ENCODE peak calls at places on chromosomes 6 and 20, in ten cellular contexts. S is right lobe of liver, R is lung, H is tibial nerve, F is ovary, O is endothelial cell of umbilical vein, B is prostate gland, P is astrocyte, Q is MM.1S, X is neural progenitor cell. I is an unnamed sample. For H3K36me3, the result is how much of the 10 kb centered on the place peaks cover.

GRCh38 chr20:64244870-64245603 is 10.5 kb upstream of the PCMTD2 start:
- DNase-seq in P (no peak), B (no peak), H (no peak), S (peak), O (no peak), Q (no peak), X (no peak), R (no peak), F (peak), I (no peak)

GRCh38 chr6:150492507-150492906 is 107.2 kb upstream of the PLEKHG1 start:
- DNase-seq in X (no peak), B (no peak), Q (no peak), H (no peak), S (no peak), R (no peak), O (no peak), P (no peak), F (no peak), I (no peak)

GRCh38 chr6:138372711-138373463 is 4.8 kb upstream of the SMIM28 start:
- DNase-seq in S (no peak), F (no peak), P (peak), O (peak), Q (no peak), B (no peak), X (no peak), H (no peak), R (no peak), I (peak)

GRCh38 chr6:75633045-75633444 is 31.4 kb downstream of the SENP6 start:
- DNase-seq in S (no peak), B (no peak), P (no peak), O (no peak), H (no peak), Q (no peak), F (no peak), X (no peak), R (no peak), I (no peak)

GRCh38 chr6:56148488-56149190 is 98.7 kb downstream of the COL21A1 start:
- DNase-seq in Q (no peak), H (no peak), X (no peak), R (no peak), S (no peak), F (no peak), P (peak), O (peak), B (no peak), I (peak)

GRCh38 chr6:34065470-34066283 is 80.2 kb downstream of the GRM4 start:
- DNase-seq in H (no peak), B (peak), Q (no peak), R (no peak), X (no peak), O (no peak), P (no peak), F (peak), S (no peak), I (no peak)

GRCh38 chr6:155328539-155329459 is 14.5 kb upstream of the TFB1M start:
- DNase-seq in H (no peak), S (no peak), X (no peak), O (peak), F (no peak), Q (no peak), R (peak), B (no peak), P (no peak), I (no peak)

GRCh38 chr20:55469074-55469473 is 536.2 kb downstream of the CBLN4 start:
- DNase-seq in X (no peak), O (no peak), B (no peak), R (no peak), F (no peak), H (no peak), Q (no peak), S (no peak), P (no peak), I (no peak)

GRCh38 chr6:29696147-29697129 is 15.5 kb upstream of the ZFP57 start:
- DNase-seq in F (no peak), S (no peak), R (no peak), O (no peak), Q (peak), H (no peak), X (peak), P (no peak), B (no peak), I (peak)

GRCh38 chr6:4459032-4459431 is 317.2 kb upstream of the CDYL start:
- DNase-seq in P (peak), B (no peak), F (no peak), Q (no peak), O (peak), R (no peak), H (no peak), X (no peak), S (no peak), I (peak)

GRCh38 chr20:36485286-36485685 is 56.0 kb upstream of the MYL9 start:
- DNase-seq in R (no peak), H (no peak), F (no peak), S (no peak), Q (no peak), B (no peak), O (no peak), P (no peak), X (no peak), I (no peak)

GRCh38 chr6:24537771-24538385 is 43.1 kb downstream of the ALDH5A1 start:
- DNase-seq in R (no peak), S (no peak), Q (no peak), P (peak), F (no peak), O (no peak), X (no peak), H (no peak), B (no peak), I (peak)

GRCh38 chr20:19784511-19785172 is 26.6 kb downstream of the RIN2 start:
- DNase-seq in B (peak), S (peak), F (peak), H (no peak), X (peak), Q (peak), O (peak), R (peak), P (peak), I (peak)

GRCh38 chr6:126721581-126722145 is 381.7 kb downstream of the CENPW start:
- DNase-seq in H (no peak), R (no peak), P (peak), O (peak), F (no peak), Q (no peak), S (no peak), X (no peak), B (no peak), I (peak)

GRCh38 chr6:26363882-26364825 is 844 bp upstream of the BTN3A2 start:
- DNase-seq in F (no peak), B (no peak), R (no peak), H (no peak), X (no peak), O (no peak), Q (no peak), S (no peak), P (no peak), I (peak)

GRCh38 chr6:157033428-157034140 is 256.4 kb downstream of the ARID1B start:
- DNase-seq in P (no peak), Q (no peak), B (no peak), R (no peak), F (no peak), S (no peak), X (no peak), O (peak), H (no peak), I (no peak)

GRCh38 chr6:37569999-37570776 is 70.5 kb upstream of the CCDC167 start:
- DNase-seq in P (no peak), O (no peak), X (peak), B (no peak), R (no peak), S (no peak), F (no peak), Q (no peak), H (no peak), I (no peak)

GRCh38 chr6:89859744-89860143 is 30.1 kb downstream of the CASP8AP2 start:
- DNase-seq in H (no peak), B (no peak), P (no peak), F (no peak), O (no peak), R (no peak), S (no peak), X (no peak), Q (peak), I (no peak)

GRCh38 chr6:168167431-168168315 is 88.7 kb upstream of the FRMD1 start:
- DNase-seq in B (no peak), Q (no peak), X (no peak), H (no peak), O (no peak), R (peak), P (no peak), F (no peak), S (no peak), I (no peak)

GRCh38 chr6:170456334-170456733 is 96.8 kb downstream of the PSMB1 start:
- DNase-seq in F (no peak), X (no peak), P (no peak), O (no peak), S (no peak), R (no peak), Q (no peak), H (no peak), B (no peak), I (no peak)

GRCh38 chr20:63679799-63680305 is 16.6 kb upstream of the TNFRSF6B start:
- DNase-seq in S (no peak), R (no peak), P (no peak), O (no peak), F (no peak), B (no peak), X (no peak), Q (no peak), H (no peak), I (no peak)

GRCh38 chr6:149763866-149764265 is 14.3 kb downstream of the PCMT1 start:
- DNase-seq in X (no peak), H (no peak), Q (no peak), F (no peak), B (no peak), S (no peak), R (no peak), O (no peak), P (peak), I (no peak)

GRCh38 chr6:54718541-54719023 is 128.0 kb upstream of the FAM83B start:
- DNase-seq in R (no peak), H (no peak), F (no peak), B (peak), P (no peak), O (no peak), S (no peak), Q (no peak), X (peak), I (no peak)

GRCh38 chr6:16836186-16836981 is 75.1 kb upstream of the ATXN1 start:
- DNase-seq in S (no peak), X (peak), O (no peak), H (no peak), Q (peak), F (no peak), B (no peak), P (no peak), R (no peak), I (no peak)

GRCh38 chr6:20483902-20484497 is 50.3 kb upstream of the CDKAL1 start:
- DNase-seq in Q (no peak), B (no peak), P (no peak), X (peak), H (no peak), O (no peak), S (no peak), F (no peak), R (no peak), I (no peak)

GRCh38 chr20:10501377-10501776 is 66.3 kb downstream of the SLX4IP start:
- DNase-seq in S (no peak), F (no peak), H (no peak), Q (no peak), R (peak), P (peak), X (no peak), B (peak), O (no peak), I (no peak)

GRCh38 chr6:145668844-145669243 is 66.5 kb downstream of the EPM2A start:
- DNase-seq in B (no peak), O (peak), R (no peak), S (no peak), Q (no peak), F (no peak), X (no peak), P (no peak), H (no peak), I (no peak)

GRCh38 chr20:14477125-14477524 is 139.7 kb upstream of the FLRT3 start:
- DNase-seq in S (no peak), P (no peak), X (no peak), B (no peak), F (no peak), O (no peak), Q (no peak), R (no peak), H (no peak), I (peak)

GRCh38 chr20:63955281-63955845 is 853 bp downstream of the UCKL1 start:
- DNase-seq in S (no peak), B (no peak), P (no peak), H (no peak), Q (no peak), X (peak), F (no peak), O (peak), R (no peak), I (no peak)

GRCh38 chr6:27251672-27252251 is 4.3 kb downstream of the PRSS16 start:
- DNase-seq in O (peak), X (peak), Q (peak), B (peak), P (peak), R (peak), F (peak), S (no peak), H (no peak), I (peak)

GRCh38 chr20:64242003-64242796 is 13.3 kb upstream of the PCMTD2 start:
- DNase-seq in O (no peak), X (no peak), F (no peak), S (peak), P (no peak), Q (no peak), R (no peak), B (no peak), H (no peak), I (no peak)

GRCh38 chr6:100464162-100464851 is 414 bp downstream of the SIM1 start:
- DNase-seq in S (no peak), Q (no peak), B (no peak), O (peak), R (no peak), H (no peak), P (no peak), X (peak), F (no peak), I (no peak)

GRCh38 chr20:19823216-19823615 is 65.2 kb downstream of the RIN2 start:
- DNase-seq in F (no peak), O (no peak), R (no peak), X (no peak), P (no peak), H (no peak), B (no peak), Q (no peak), S (no peak), I (no peak)

GRCh38 chr20:37361336-37361735 is 15.4 kb downstream of the SRC start:
- DNase-seq in Q (no peak), P (no peak), B (no peak), O (no peak), F (no peak), R (no peak), H (no peak), X (no peak), S (no peak), I (no peak)

GRCh38 chr6:132446136-132446535 is 44.9 kb upstream of the MOXD1 start:
- DNase-seq in O (no peak), P (no peak), F (no peak), B (no peak), X (no peak), S (no peak), R (no peak), Q (no peak), H (no peak), I (no peak)

GRCh38 chr20:1827974-1828785 is 67.0 kb upstream of the SIRPA start:
- DNase-seq in H (peak), Q (no peak), R (no peak), F (no peak), B (peak), O (no peak), X (peak), S (peak), P (no peak), I (no peak)

GRCh38 chr6:44116643-44117382 is 10.4 kb downstream of the MRPL14 start:
- DNase-seq in X (no peak), B (no peak), O (peak), F (no peak), Q (no peak), H (no peak), P (peak), S (peak), R (no peak), I (peak)

GRCh38 chr6:44675449-44675848 is 287.9 kb downstream of the CDC5L start:
- DNase-seq in Q (no peak), R (no peak), S (no peak), F (no peak), B (peak), P (no peak), O (no peak), H (no peak), X (no peak), I (no peak)

GRCh38 chr20:40683221-40683893 is 5.7 kb downstream of the MAFB start:
- DNase-seq in S (peak), O (no peak), F (peak), Q (no peak), B (no peak), X (peak), P (peak), H (no peak), R (no peak), I (peak)

DNA sequence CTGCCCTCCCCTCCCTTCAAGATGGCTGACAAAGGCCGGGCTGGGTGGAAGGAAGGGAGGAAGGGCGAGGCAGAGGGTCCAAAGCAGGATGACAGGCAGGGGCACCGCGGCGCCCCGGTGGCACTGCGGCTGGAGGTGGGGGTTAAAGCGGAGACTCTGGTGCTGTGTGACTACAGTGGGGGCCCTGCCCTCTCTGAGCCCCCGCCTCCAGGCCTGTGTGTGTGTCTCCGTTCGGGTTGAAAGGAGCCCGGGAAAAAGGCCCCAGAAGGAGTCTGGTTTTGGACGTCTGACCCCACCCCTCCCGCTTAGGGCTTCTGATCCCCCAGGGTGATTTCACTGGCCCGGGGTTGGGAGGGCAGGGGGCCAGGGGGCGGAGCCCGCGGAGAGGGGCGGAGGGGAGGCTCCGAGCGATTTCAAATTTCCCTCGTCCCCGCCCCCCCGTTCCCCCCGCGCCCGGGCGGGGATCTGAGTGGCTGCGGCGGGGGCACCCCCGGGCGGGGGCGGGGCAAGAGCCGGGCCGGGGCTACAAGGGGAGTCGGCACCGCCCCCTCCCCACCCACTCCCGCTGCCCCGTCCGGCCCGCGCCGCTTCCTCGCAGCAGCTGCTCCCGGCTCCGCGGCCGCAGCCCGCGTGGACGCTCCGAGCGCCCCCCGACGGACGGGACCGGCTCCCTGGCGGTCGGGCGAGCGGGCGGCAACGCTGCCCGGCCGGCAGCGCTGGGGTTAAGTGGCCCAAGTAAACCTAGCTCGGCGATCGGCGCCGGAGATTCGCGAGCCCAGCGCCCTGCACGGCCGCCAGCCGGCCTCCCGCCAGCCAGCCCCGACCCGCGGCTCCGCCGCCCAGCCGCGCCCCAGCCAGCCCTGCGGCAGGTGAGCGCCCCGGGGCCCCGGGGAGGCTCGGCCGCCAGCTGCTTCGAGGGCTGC is at the start of gene DNMT3B:
- DNase-seq in Q (peak), X (peak), O (peak), S (peak), R (peak), F (peak), P (peak), B (peak), H (peak), I (peak)
- TF ChIP-seq CTCF in Q (peak), X (peak), O (peak), S (no peak), R (no peak), F (no peak), P (no peak), B (no peak), H (no peak), I (no peak)

GRCh38 chr6:28693033-28693750 is 167.5 kb downstream of the GPX5 start:
- DNase-seq in P (no peak), R (no peak), S (no peak), B (no peak), H (no peak), Q (no peak), X (peak), O (no peak), F (peak), I (peak)

GRCh38 chr6:28693751-28694443 is 168.2 kb downstream of the GPX5 start:
- DNase-seq in P (no peak), H (no peak), B (no peak), F (no peak), Q (no peak), R (no peak), S (no peak), X (peak), O (no peak), I (no peak)

GRCh38 chr6:28695671-28696537 is 170.2 kb downstream of the GPX5 start:
- DNase-seq in P (peak), X (no peak), R (no peak), F (no peak), O (no peak), B (no peak), Q (no peak), H (no peak), S (no peak), I (peak)
- H3K4me3 ChIP-seq in P (no peak), X (no peak), R (no peak), F (no peak), O (no peak), B (no peak), Q (no peak), H (no peak), S (no peak), I (peak)

GRCh38 chr20:47248448-47248966 is 108.0 kb downstream of the ZMYND8 start:
- DNase-seq in P (no peak), X (no peak), F (no peak), S (no peak), H (no peak), R (no peak), O (no peak), Q (no peak), B (no peak), I (no peak)
- H3K36me3 ChIP-seq in P (under half), X (under half), F (under half), S (under half), H (half or more), R (under half), O (under half), Q (under half), B (under half), I (half or more)

DNA sequence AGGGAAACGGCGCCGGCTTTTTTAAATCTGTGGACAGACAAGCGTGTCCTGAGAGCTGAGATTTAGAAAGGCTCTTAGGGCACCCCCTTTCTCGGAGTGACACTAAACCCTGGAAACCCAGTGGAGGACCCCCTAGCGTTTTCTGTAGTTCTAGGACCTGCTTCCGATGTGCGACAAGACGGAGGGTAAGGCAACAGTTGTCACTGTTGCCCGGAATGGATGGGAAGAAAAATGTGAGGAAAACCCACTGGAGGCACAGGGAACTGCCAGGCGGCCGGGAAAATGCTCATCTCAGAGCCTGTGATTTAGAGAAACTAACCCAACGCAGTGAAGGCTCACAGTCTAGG is 551 bp upstream of the ATP5F1E start:
- DNase-seq in X (no peak), F (no peak), Q (no peak), B (no peak), O (no peak), R (no peak), S (no peak), P (no peak), H (no peak), I (no peak)
- TF ChIP-seq CTCF in X (peak), F (peak), Q (no peak), B (no peak), O (no peak), R (no peak), S (no peak), P (peak), H (peak), I (peak)

GRCh38 chr6:31544676-31545075 is 1.7 kb downstream of the ATP6V1G2 start:
- DNase-seq in F (no peak), P (no peak), Q (no peak), H (no peak), B (no peak), O (no peak), S (no peak), R (no peak), X (no peak), I (no peak)

GRCh38 chr6:31546962-31547726 is at the start of gene NFKBIL1:
- DNase-seq in F (peak), H (peak), X (peak), Q (peak), O (peak), P (peak), S (peak), R (peak), B (peak), I (peak)

GRCh38 chr6:31543639-31544038 is 1.8 kb upstream of the DDX39B start:
- DNase-seq in R (no peak), P (no peak), X (no peak), H (no peak), F (no peak), Q (no peak), B (no peak), O (no peak), S (no peak), I (no peak)

GRCh38 chr6:31546339-31546961 is at the start of gene ATP6V1G2:
- DNase-seq in F (peak), Q (peak), P (peak), X (peak), S (peak), H (peak), B (peak), R (peak), O (peak), I (peak)

GRCh38 chr6:31545291-31545690 is 1.1 kb downstream of the ATP6V1G2 start:
- DNase-seq in R (no peak), H (no peak), O (no peak), X (no peak), P (no peak), S (no peak), B (no peak), Q (no peak), F (no peak), I (no peak)
- H3K4me3 ChIP-seq in R (no peak), H (no peak), O (no peak), X (no peak), P (no peak), S (no peak), B (no peak), Q (no peak), F (no peak), I (no peak)

I was measured in brain microvascular endothelial cell.